ENCODE peak calls at places on chromosome 1, in seven cellular contexts. G, U, F, J, B, Y and H are unnamed samples.

GRCh38 chr1:72431810-72432209 is 149.5 kb upstream of the NEGR1 start:
- DNase-seq in G (no peak), U (no peak), F (no peak), J (no peak), B (no peak), Y (no peak), H (no peak)

GRCh38 chr1:179228783-179229213 is 679 bp downstream of the ABL2 start:
- DNase-seq in G (peak; percentile 39), U (peak; percentile 54), F (peak; percentile 12), J (no peak), B (peak; percentile 60), Y (no peak), H (peak; percentile 15)

GRCh38 chr1:60935599-60935990 is 146.8 kb upstream of the NFIA start:
- DNase-seq in G (no peak), U (no peak), F (peak; percentile 61), J (no peak), B (no peak), Y (no peak), H (no peak)

GRCh38 chr1:246681822-246682221 is 42.4 kb upstream of the SCCPDH start:
- DNase-seq in G (no peak), U (no peak), F (no peak), J (no peak), B (peak; percentile 73), Y (no peak), H (no peak)

GRCh38 chr1:1370771-1371300 is 4.2 kb downstream of the AURKAIP1 start:
- DNase-seq in G (no peak), U (no peak), F (no peak), J (no peak), B (no peak), Y (no peak), H (no peak)

GRCh38 chr1:184118051-184118450 is 66.5 kb downstream of the TSEN15 start:
- DNase-seq in G (peak; percentile 6), U (no peak), F (peak; percentile 87), J (peak; percentile 82), B (no peak), Y (peak; percentile 98), H (peak; percentile 98)

GRCh38 chr1:177282976-177283375 is 112.2 kb downstream of the BRINP2 start:
- DNase-seq in G (no peak), U (no peak), F (no peak), J (no peak), B (no peak), Y (no peak), H (no peak)

GRCh38 chr1:36137226-36137625 is 12.1 kb downstream of the TRAPPC3 start:
- DNase-seq in G (no peak), U (no peak), F (no peak), J (no peak), B (no peak), Y (no peak), H (no peak)

GRCh38 chr1:109890115-109890953 is 20.3 kb upstream of the CSF1 start:
- DNase-seq in G (no peak), U (no peak), F (no peak), J (no peak), B (no peak), Y (no peak), H (no peak)

GRCh38 chr1:170545476-170545875 is 13.5 kb downstream of the GORAB start:
- DNase-seq in G (no peak), U (no peak), F (peak; percentile 90), J (no peak), B (no peak), Y (no peak), H (peak; percentile 92)

GRCh38 chr1:79128726-79129125 is 122.2 kb upstream of the ADGRL4 start:
- DNase-seq in G (peak; percentile 33), U (no peak), F (peak; percentile 81), J (peak; percentile 79), B (no peak), Y (peak; percentile 76), H (peak; percentile 87)

GRCh38 chr1:233998926-233999325 is 94.5 kb downstream of the SLC35F3 start:
- DNase-seq in G (no peak), U (no peak), F (no peak), J (no peak), B (no peak), Y (no peak), H (no peak)

GRCh38 chr1:28417441-28418277 is 48.1 kb downstream of the PHACTR4 start:
- DNase-seq in G (peak; percentile 90), U (no peak), F (peak; percentile 63), J (peak; percentile 92), B (no peak), Y (peak; percentile 40), H (peak; percentile 43)

GRCh38 chr1:32716312-32717126 is 13.9 kb upstream of the SYNC start:
- DNase-seq in G (peak; percentile 67), U (peak; percentile 57), F (no peak), J (no peak), B (peak; percentile 48), Y (no peak), H (no peak)